ENCODE peak calls at places on chromosome X, in eight cellular contexts. D is uterus, C is spleen, J is progenitor cell of endocrine pancreas, N is GM12878, S is epithelial cell of esophagus, W is B cell, G is neural crest cell. V is an unnamed sample.

GRCh38 chrX:75155454-75155829 is 641 bp downstream of the ABCB7 start:
- DNase-seq in D (no peak), C (no peak), J (no peak), N (no peak), S (peak), W (no peak), G (no peak), V (peak)

GRCh38 chrX:1239681-1240142 is 27.3 kb upstream of the CRLF2 start:
- DNase-seq in D (peak), C (peak), J (no peak), N (peak), S (no peak), W (peak), G (no peak), V (peak)

GRCh38 chrX:49754238-49754857 is 58.6 kb upstream of the PAGE1 start:
- DNase-seq in D (peak), C (no peak), J (peak), N (no peak), S (peak), W (no peak), G (peak), V (peak)

GRCh38 chrX:40644821-40645358 is 2.5 kb downstream of the CXorf38 start:
- DNase-seq in D (peak), C (peak), J (no peak), N (peak), S (peak), W (peak), G (no peak), V (peak)

GRCh38 chrX:44935640-44936039 is 62.7 kb downstream of the KDM6A start:
- DNase-seq in D (no peak), C (no peak), J (no peak), N (no peak), S (peak), W (no peak), G (no peak), V (no peak)

GRCh38 chrX:39729834-39730670 is 367.7 kb downstream of the BCOR start:
- DNase-seq in D (no peak), C (no peak), J (no peak), N (no peak), S (no peak), W (no peak), G (peak), V (no peak)

GRCh38 chrX:84153538-84153937 is 34.5 kb downstream of the RPS6KA6 start:
- DNase-seq in D (no peak), C (no peak), J (no peak), N (no peak), S (peak), W (no peak), G (no peak), V (no peak)

GRCh38 chrX:136880003-136880451 is 498 bp downstream of the RBMX start:
- DNase-seq in D (peak), C (peak), J (no peak), N (no peak), S (peak), W (peak), G (peak), V (peak)

GRCh38 chrX:121975666-121976065 is 928.3 kb downstream of the GLUD2 start:
- DNase-seq in D (no peak), C (no peak), J (no peak), N (no peak), S (peak), W (no peak), G (no peak), V (no peak)

GRCh38 chrX:10233173-10233572 is 76.4 kb downstream of the CLCN4 start:
- DNase-seq in D (no peak), C (no peak), J (no peak), N (no peak), S (no peak), W (no peak), G (no peak), V (no peak)

GRCh38 chrX:153862369-153863250 is 23.4 kb downstream of the L1CAM start:
- DNase-seq in D (no peak), C (peak), J (no peak), N (no peak), S (no peak), W (no peak), G (no peak), V (no peak)

GRCh38 chrX:150099316-150099715 is 161.0 kb upstream of the EOLA2 start:
- DNase-seq in D (no peak), C (no peak), J (no peak), N (no peak), S (no peak), W (no peak), G (no peak), V (no peak)

GRCh38 chrX:11188664-11189063 is 77.5 kb downstream of the HCCS start:
- DNase-seq in D (no peak), C (no peak), J (no peak), N (no peak), S (peak), W (no peak), G (no peak), V (no peak)

GRCh38 chrX:15930585-15930984 is 76.0 kb upstream of the AP1S2 start:
- DNase-seq in D (no peak), C (no peak), J (no peak), N (peak), S (peak), W (no peak), G (no peak), V (no peak)

GRCh38 chrX:155225774-155226173 is 9.5 kb downstream of the VBP1 start:
- DNase-seq in D (no peak), C (no peak), J (no peak), N (no peak), S (no peak), W (no peak), G (no peak), V (no peak)

GRCh38 chrX:13463608-13464007 is 105.8 kb upstream of the EGFL6 start:
- DNase-seq in D (peak), C (no peak), J (no peak), N (no peak), S (peak), W (no peak), G (no peak), V (no peak)

GRCh38 chrX:107656965-107657364 is 28.7 kb downstream of the PRPS1 start:
- DNase-seq in D (no peak), C (no peak), J (no peak), N (no peak), S (no peak), W (no peak), G (no peak), V (no peak)

GRCh38 chrX:48493890-48494364 is 14.9 kb upstream of the PORCN start:
- DNase-seq in D (no peak), C (peak), J (no peak), N (no peak), S (peak), W (no peak), G (peak), V (peak)

GRCh38 chrX:108397627-108398392 is 40.4 kb downstream of the COL4A6 start:
- DNase-seq in D (no peak), C (no peak), J (no peak), N (no peak), S (peak), W (no peak), G (no peak), V (no peak)

GRCh38 chrX:46803140-46803539 is 33.7 kb upstream of the RP2 start:
- DNase-seq in D (no peak), C (no peak), J (no peak), N (no peak), S (peak), W (no peak), G (no peak), V (no peak)

GRCh38 chrX:57925806-57926205 is 15.5 kb upstream of the ZXDA start:
- DNase-seq in D (no peak), C (no peak), J (no peak), N (no peak), S (no peak), W (no peak), G (no peak), V (no peak)

GRCh38 chrX:96984538-96984937 is 100.8 kb downstream of the RPA4 start:
- DNase-seq in D (no peak), C (no peak), J (no peak), N (no peak), S (no peak), W (no peak), G (no peak), V (no peak)

GRCh38 chrX:121365572-121366161 is 318.3 kb downstream of the GLUD2 start:
- DNase-seq in D (no peak), C (no peak), J (no peak), N (no peak), S (no peak), W (no peak), G (no peak), V (peak)

GRCh38 chrX:39629001-39629400 is 468.8 kb downstream of the BCOR start:
- DNase-seq in D (no peak), C (no peak), J (no peak), N (no peak), S (no peak), W (no peak), G (no peak), V (no peak)

GRCh38 chrX:41750720-41751119 is 26.7 kb downstream of the GPR82 start:
- DNase-seq in D (no peak), C (no peak), J (no peak), N (no peak), S (no peak), W (no peak), G (no peak), V (no peak)

GRCh38 chrX:43386872-43387271 is 269.2 kb upstream of the MAOA start:
- DNase-seq in D (no peak), C (no peak), J (no peak), N (no peak), S (peak), W (no peak), G (no peak), V (peak)

GRCh38 chrX:118551426-118551825 is 55.8 kb downstream of the DOCK11 start:
- DNase-seq in D (no peak), C (no peak), J (no peak), N (no peak), S (peak), W (no peak), G (no peak), V (no peak)

GRCh38 chrX:71128166-71128833 is 9.9 kb downstream of the MED12 start:
- DNase-seq in D (no peak), C (no peak), J (no peak), N (no peak), S (no peak), W (no peak), G (no peak), V (no peak)
- TF ChIP-seq CTCF in D (no peak), C (no peak), J (no peak), N (no peak), S (no peak), W (no peak), G (no peak), V (no peak)

GRCh38 chrX:68928401-68928800 is 99.6 kb downstream of the EFNB1 start:
- DNase-seq in D (no peak), C (peak), J (no peak), N (no peak), S (no peak), W (no peak), G (no peak), V (no peak)

GRCh38 chrX:68931345-68931744 is 102.5 kb downstream of the EFNB1 start:
- DNase-seq in D (no peak), C (peak), J (no peak), N (no peak), S (no peak), W (no peak), G (no peak), V (no peak)

GRCh38 chrX:68929332-68930150 is 100.7 kb downstream of the EFNB1 start:
- DNase-seq in D (peak), C (peak), J (no peak), N (no peak), S (peak), W (no peak), G (no peak), V (no peak)

GRCh38 chrX:68930576-68931317 is 101.9 kb downstream of the EFNB1 start:
- DNase-seq in D (no peak), C (peak), J (no peak), N (no peak), S (no peak), W (no peak), G (no peak), V (no peak)

DNA sequence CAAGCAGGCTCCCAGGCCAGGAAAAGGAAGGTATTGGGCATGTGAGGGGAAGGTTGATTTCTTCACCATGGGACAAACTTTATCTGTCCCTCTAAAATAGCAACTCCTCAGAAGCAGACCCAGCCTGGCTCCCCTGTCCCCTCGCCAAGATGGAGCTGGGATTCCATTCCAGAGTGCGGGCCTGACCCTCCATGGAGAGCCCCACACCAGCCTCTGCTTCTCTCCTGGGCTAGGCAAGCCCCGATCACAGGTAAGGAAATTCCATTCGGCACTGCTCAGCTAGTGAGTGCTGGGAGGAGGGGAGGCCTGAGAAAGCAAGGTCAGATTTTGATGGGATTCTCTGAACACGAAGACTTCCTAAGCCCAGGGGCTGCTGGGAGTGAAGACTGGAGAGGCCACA is 98.4 kb downstream of the EFNB1 start:
- DNase-seq in D (no peak), C (peak), J (no peak), N (no peak), S (no peak), W (no peak), G (no peak), V (no peak)
- TF ChIP-seq CTCF in D (no peak), C (no peak), J (no peak), N (no peak), S (no peak), W (no peak), G (no peak), V (no peak)

GRCh38 chrX:64190136-64190740 is 15.3 kb downstream of the AMER1 start:
- DNase-seq in D (no peak), C (no peak), J (no peak), N (no peak), S (no peak), W (no peak), G (no peak), V (no peak)

GRCh38 chrX:64195862-64196261 is 9.6 kb downstream of the AMER1 start:
- DNase-seq in D (no peak), C (no peak), J (no peak), N (no peak), S (no peak), W (no peak), G (no peak), V (no peak)

GRCh38 chrX:64191281-64192010 is 14.1 kb downstream of the AMER1 start:
- DNase-seq in D (no peak), C (no peak), J (no peak), N (no peak), S (no peak), W (no peak), G (no peak), V (no peak)

GRCh38 chrX:64192040-64192439 is 13.5 kb downstream of the AMER1 start:
- DNase-seq in D (no peak), C (no peak), J (no peak), N (no peak), S (no peak), W (no peak), G (no peak), V (no peak)

DNA sequence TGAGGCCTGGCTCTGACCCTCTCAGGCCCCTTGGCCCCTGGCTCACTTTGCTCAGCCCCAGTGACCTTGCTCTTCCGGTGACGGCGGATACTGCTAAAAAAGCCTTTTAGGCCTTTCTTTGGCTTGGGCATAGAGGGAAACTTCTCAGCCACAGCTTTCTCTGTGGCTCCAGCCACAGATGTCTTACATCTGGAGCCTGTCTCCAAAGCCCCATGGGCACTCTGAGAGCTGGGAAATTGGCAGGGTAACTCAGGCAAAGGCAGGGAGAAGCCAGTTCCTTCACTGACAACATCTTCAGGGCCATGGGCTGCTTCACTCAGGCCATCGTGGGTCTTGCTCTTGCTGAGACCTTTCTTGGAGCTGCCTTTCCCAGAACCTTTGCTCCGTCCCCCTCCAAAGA is 12.8 kb downstream of the AMER1 start:
- DNase-seq in D (no peak), C (no peak), J (no peak), N (no peak), S (no peak), W (no peak), G (no peak), V (no peak)
- TF ChIP-seq CTCF in D (no peak), C (no peak), J (no peak), N (no peak), S (no peak), W (no peak), G (no peak), V (no peak)

GRCh38 chrX:38206036-38206435 is 14.6 kb downstream of the SRPX start:
- DNase-seq in D (no peak), C (no peak), J (no peak), N (no peak), S (no peak), W (no peak), G (no peak), V (no peak)
- TF ChIP-seq CTCF in D (no peak), C (no peak), J (no peak), N (no peak), S (no peak), W (no peak), G (no peak), V (no peak)

GRCh38 chrX:134683351-134683750 is 25.1 kb upstream of the PLAC1 start:
- DNase-seq in D (no peak), C (no peak), J (no peak), N (no peak), S (no peak), W (no peak), G (no peak), V (no peak)
- TF ChIP-seq CTCF in D (no peak), C (no peak), J (no peak), N (no peak), S (no peak), W (no peak), G (no peak), V (no peak)

GRCh38 chrX:140053841-140054240 is 88.5 kb upstream of the CXorf66 start:
- DNase-seq in D (no peak), C (no peak), J (no peak), N (no peak), S (no peak), W (no peak), G (no peak), V (no peak)

DNA sequence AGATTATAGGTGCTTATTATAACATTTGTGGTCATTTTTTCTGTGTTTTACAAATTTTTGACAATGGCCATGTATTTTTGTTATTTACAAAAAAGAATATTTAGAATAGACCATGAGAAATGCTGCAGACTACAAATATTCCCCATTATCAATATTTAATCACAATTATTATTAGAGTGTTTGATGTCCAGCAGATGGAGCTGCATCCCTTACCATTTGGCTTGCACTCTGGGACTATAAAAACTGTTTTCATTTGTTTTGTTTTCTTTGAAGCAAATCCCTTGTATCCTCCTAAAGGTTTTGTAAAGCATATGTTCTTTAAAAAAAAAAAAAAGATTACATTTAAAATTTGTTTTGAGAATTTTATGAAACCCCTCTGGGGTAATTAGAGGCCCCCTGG is 85.6 kb upstream of the CXorf66 start:
- DNase-seq in D (no peak), C (no peak), J (no peak), N (no peak), S (peak), W (no peak), G (peak), V (no peak)
- TF ChIP-seq CTCF in D (no peak), C (no peak), J (peak), N (no peak), S (peak), W (peak), G (peak), V (no peak)

GRCh38 chrX:63012574-63012973 is 338.6 kb downstream of the SPIN4 start:
- DNase-seq in D (no peak), C (no peak), J (no peak), N (no peak), S (no peak), W (no peak), G (no peak), V (no peak)
- TF ChIP-seq CTCF in D (no peak), C (no peak), J (no peak), N (no peak), S (no peak), W (no peak), G (no peak), V (no peak)

GRCh38 chrX:30663317-30663716 is 10.1 kb downstream of the GK start:
- DNase-seq in D (no peak), C (no peak), J (no peak), N (no peak), S (no peak), W (no peak), G (no peak), V (no peak)

GRCh38 chrX:30657542-30658238 is 4.5 kb downstream of the GK start:
- DNase-seq in D (no peak), C (no peak), J (no peak), N (no peak), S (peak), W (no peak), G (no peak), V (peak)

GRCh38 chrX:30659421-30659820 is 6.2 kb downstream of the GK start:
- DNase-seq in D (no peak), C (no peak), J (no peak), N (no peak), S (peak), W (no peak), G (no peak), V (no peak)

GRCh38 chrX:30665471-30665870 is 12.2 kb downstream of the GK start:
- DNase-seq in D (no peak), C (no peak), J (no peak), N (no peak), S (no peak), W (no peak), G (no peak), V (no peak)

DNA sequence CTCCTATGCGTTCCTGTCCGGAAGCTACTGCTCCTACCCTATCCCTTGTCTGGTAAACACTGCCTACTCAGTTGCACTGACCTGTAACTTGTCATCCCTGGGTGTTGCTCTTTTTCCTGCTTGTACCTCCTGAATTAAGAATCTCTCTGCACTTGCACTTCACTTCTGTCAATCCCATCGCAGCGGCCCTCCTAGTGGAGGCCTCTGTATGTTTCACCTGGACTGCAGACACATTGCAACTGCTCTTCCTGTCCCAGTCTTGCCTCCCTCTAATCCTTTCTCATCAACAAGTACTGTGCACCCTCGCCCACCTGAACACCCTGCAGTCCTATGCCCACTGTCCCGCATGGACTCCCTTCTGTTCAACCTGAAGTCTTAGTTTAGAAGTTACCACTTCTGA is 8.0 kb downstream of the GK start:
- DNase-seq in D (no peak), C (no peak), J (no peak), N (no peak), S (no peak), W (no peak), G (no peak), V (no peak)
- TF ChIP-seq CTCF in D (no peak), C (no peak), J (no peak), N (no peak), S (no peak), W (no peak), G (no peak), V (no peak)

V was measured in activated CD8-positive, alpha-beta T cell treated with anti-CD3 and anti-CD28 coated beads for 36 hours.